ENCODE peak calls at places on chromosomes 4 and X, in eight cellular contexts. P is dorsolateral prefrontal cortex, O is SK-N-SH, M is fibroblast of lung, Z is vagina, N is pancreas, E is heart left ventricle, F is upper lobe of right lung. T is an unnamed sample. For H3K27me3, the result is how much of the 10 kb centered on the place peaks cover.

GRCh38 chr4:123554263-123554662 is 157.7 kb downstream of the SPRY1 start:
- DNase-seq in Z (no peak), O (no peak), M (no peak), E (no peak), P (no peak), N (no peak), F (no peak), T (no peak)

GRCh38 chr4:7307391-7308099 is 115.2 kb downstream of the SORCS2 start:
- DNase-seq in F (no peak), Z (no peak), M (no peak), N (no peak), O (no peak), P (no peak), E (peak), T (no peak)

GRCh38 chrX:108537005-108537404 is 97.4 kb downstream of the COL4A5 start:
- DNase-seq in Z (no peak), P (no peak), O (peak), E (no peak), N (no peak), F (no peak), M (peak), T (peak)

GRCh38 chrX:30301977-30302376 is 7.2 kb downstream of the NR0B1 start:
- DNase-seq in O (no peak), M (peak), E (no peak), P (no peak), Z (no peak), N (no peak), F (no peak), T (peak)

GRCh38 chrX:97026406-97026805 is 142.7 kb downstream of the RPA4 start:
- DNase-seq in E (no peak), N (no peak), F (no peak), Z (no peak), O (peak), P (no peak), M (peak), T (no peak)

GRCh38 chr4:121185960-121186359 is 21.8 kb upstream of the TNIP3 start:
- DNase-seq in E (no peak), P (peak), N (no peak), O (no peak), Z (no peak), F (no peak), M (no peak), T (no peak)

GRCh38 chr4:8614365-8615193 is 22.0 kb downstream of the CPZ start:
- DNase-seq in O (no peak), N (no peak), P (no peak), Z (no peak), F (no peak), E (no peak), M (no peak), T (no peak)

GRCh38 chrX:44971674-44972073 is 98.7 kb downstream of the KDM6A start:
- DNase-seq in F (no peak), O (peak), M (no peak), Z (no peak), P (no peak), E (no peak), N (no peak), T (no peak)

GRCh38 chr4:141028024-141028529 is 105.2 kb downstream of the RNF150 start:
- DNase-seq in F (no peak), M (peak), E (no peak), P (no peak), O (peak), Z (no peak), N (no peak), T (peak)

GRCh38 chr4:178242655-178243054 is 800.4 kb upstream of the AGA start:
- DNase-seq in O (no peak), P (no peak), N (no peak), E (no peak), F (no peak), M (no peak), Z (no peak), T (no peak)

GRCh38 chrX:124211312-124211942 is 121.0 kb upstream of the TEX13D start:
- DNase-seq in N (no peak), F (no peak), Z (no peak), O (peak), P (no peak), M (no peak), E (no peak), T (peak)

GRCh38 chrX:131831185-131831520 is 191.9 kb upstream of the STK26 start:
- DNase-seq in E (no peak), P (no peak), M (no peak), N (no peak), O (no peak), F (no peak), Z (no peak), T (no peak)

GRCh38 chr4:111937368-111937767 is 207.9 kb upstream of the FAM241A start:
- DNase-seq in P (no peak), O (no peak), Z (no peak), M (peak), E (no peak), F (no peak), N (no peak), T (peak)

GRCh38 chrX:132612990-132613564 is 124.2 kb upstream of the MBNL3 start:
- DNase-seq in E (peak), N (peak), M (peak), Z (no peak), O (peak), F (peak), P (no peak), T (peak)

GRCh38 chrX:150856101-150856500 is 42.4 kb downstream of the CD99L2 start:
- DNase-seq in N (no peak), P (no peak), O (no peak), E (no peak), Z (no peak), M (peak), F (no peak), T (peak)

GRCh38 chrX:29687687-29688086 is 527.7 kb upstream of the MAGEB2 start:
- DNase-seq in O (no peak), M (peak), E (no peak), N (no peak), F (no peak), P (no peak), Z (no peak), T (peak)

GRCh38 chr4:129098578-129098977 is 2.6 kb downstream of the C4orf33 start:
- DNase-seq in Z (no peak), M (no peak), N (no peak), O (no peak), F (no peak), E (no peak), P (no peak), T (no peak)

GRCh38 chr4:45347056-45347455 is 620.7 kb upstream of the GNPDA2 start:
- DNase-seq in Z (no peak), O (peak), P (no peak), M (no peak), F (no peak), E (no peak), N (no peak), T (no peak)

GRCh38 chr4:102322736-102323135 is 22.5 kb downstream of the SLC39A8 start:
- DNase-seq in Z (no peak), P (no peak), O (no peak), N (no peak), M (no peak), E (no peak), F (no peak), T (no peak)

GRCh38 chr4:72895408-72895807 is 174.1 kb downstream of the COX18 start:
- DNase-seq in Z (no peak), F (no peak), E (no peak), O (no peak), P (no peak), N (no peak), M (no peak), T (no peak)

DNA sequence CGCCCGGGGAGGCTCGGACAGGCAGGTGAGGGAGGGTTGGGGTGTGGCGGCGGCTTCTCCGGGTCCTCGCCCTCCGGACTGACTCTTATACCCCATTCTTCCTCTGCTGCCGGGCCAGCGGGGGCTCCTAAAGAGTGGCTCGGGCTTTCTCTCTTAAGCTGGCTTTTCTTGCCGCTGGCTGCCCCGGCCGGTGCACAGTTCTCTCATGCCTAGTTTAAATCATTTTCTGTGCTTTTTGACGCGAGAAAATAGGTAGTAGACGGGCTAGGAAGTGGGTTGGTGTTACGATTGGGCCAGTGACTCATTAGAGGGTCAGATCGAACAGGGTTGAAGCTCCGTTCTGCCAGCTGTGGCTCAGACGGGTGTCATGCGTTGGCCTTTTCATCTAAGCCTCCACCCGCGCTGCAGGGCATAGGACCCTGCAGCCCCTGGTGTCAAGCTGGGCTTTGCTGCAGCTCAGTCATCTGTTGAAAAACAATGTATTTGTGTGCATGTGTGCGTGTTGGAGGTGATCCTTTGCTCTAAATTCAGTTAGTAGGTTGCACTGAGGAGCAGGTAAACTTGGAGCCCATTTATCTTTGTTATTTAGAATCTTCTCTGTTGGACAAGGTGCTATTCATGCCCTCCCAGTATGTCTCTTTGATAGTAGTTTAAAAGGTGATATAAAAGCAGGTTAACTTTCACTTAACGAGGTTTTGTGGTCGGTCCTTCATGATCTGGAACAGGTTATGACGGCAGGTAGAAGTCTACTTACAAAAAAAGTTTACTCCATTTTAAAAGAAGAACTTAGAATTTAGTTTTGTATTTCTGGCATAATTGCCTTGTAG is 792 bp downstream of the BMP2K start:
- DNase-seq in E (no peak), F (peak), M (peak), P (peak), Z (no peak), O (peak), N (peak), T (peak)
- H3K4me3 ChIP-seq in E (peak), F (peak), M (peak), P (peak), Z (peak), O (peak), N (peak), T (peak)

GRCh38 chrX:28589048-28589447 is 1.8 kb downstream of the IL1RAPL1 start:
- DNase-seq in Z (no peak), N (no peak), P (no peak), F (no peak), E (no peak), O (no peak), M (no peak), T (no peak)

GRCh38 chrX:28585767-28586166 is 1.5 kb upstream of the IL1RAPL1 start:
- DNase-seq in Z (no peak), F (no peak), E (no peak), O (no peak), M (no peak), P (no peak), N (no peak), T (no peak)

GRCh38 chrX:28586291-28586690 is 955 bp upstream of the IL1RAPL1 start:
- DNase-seq in O (no peak), P (peak), Z (no peak), N (no peak), E (peak), F (no peak), M (peak), T (no peak)

GRCh38 chrX:28584025-28584424 is 3.2 kb upstream of the IL1RAPL1 start:
- DNase-seq in Z (no peak), M (no peak), O (no peak), E (no peak), P (no peak), N (no peak), F (no peak), T (no peak)

GRCh38 chrX:28586891-28587635 is at the start of gene IL1RAPL1:
- DNase-seq in E (no peak), F (no peak), Z (no peak), P (peak), O (no peak), M (peak), N (no peak), T (peak)
- H3K27me3 ChIP-seq in E (under half), F (under half), Z (under half), P (under half), O (under half), M (under half), N (under half), T (under half)

GRCh38 chrX:125436855-125437254 is 117.2 kb downstream of the TEX13C start:
- DNase-seq in Z (no peak), O (no peak), N (no peak), F (no peak), M (no peak), P (no peak), E (no peak), T (peak)
- TF ChIP-seq CTCF in Z (no peak), O (peak), N (peak), F (peak), M (no peak), P (no peak), E (no peak), T (peak)

GRCh38 chr4:183130328-183131155 is 31.5 kb downstream of the WWC2 start:
- DNase-seq in Z (no peak), F (no peak), N (peak), E (peak), O (peak), M (peak), P (no peak), T (peak)
- H3K4me3 ChIP-seq in Z (no peak), F (no peak), N (no peak), E (no peak), O (no peak), M (no peak), P (no peak), T (no peak)

GRCh38 chr4:156138781-156139280 is 185.2 kb upstream of the CTSO start:
- DNase-seq in P (no peak), O (no peak), E (no peak), F (no peak), Z (no peak), M (no peak), N (no peak), T (no peak)

GRCh38 chr4:156132196-156132595 is 178.5 kb upstream of the CTSO start:
- DNase-seq in E (no peak), P (no peak), M (peak), F (no peak), Z (no peak), O (no peak), N (no peak), T (no peak)

DNA sequence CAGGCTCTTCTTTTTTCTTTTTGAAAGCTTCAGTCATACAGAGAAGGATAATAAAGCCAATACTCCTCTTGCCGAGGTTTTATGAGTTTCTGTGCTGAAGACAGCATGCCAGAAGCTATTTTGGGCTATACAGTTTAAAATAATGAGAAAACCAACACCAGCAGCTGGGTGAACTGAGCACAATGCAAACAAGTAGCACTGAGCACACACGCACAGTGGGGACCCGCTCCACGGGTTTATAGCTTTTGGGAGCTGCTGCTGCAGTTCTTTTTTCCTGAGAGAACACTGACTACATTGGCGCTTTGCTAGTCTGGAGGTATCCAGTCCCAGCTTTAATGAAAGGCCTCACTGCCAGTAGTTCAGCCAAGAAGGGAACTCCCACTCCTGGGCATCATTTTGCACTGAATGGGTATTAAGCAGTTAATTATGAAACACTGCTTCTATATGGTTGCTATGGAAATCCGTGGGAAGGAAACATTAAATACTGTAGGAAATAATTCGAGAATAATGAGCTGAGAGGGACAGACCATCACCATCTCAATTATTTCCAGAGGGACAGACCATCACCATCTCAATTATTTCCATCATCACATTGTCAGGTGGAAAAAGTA is 184.4 kb upstream of the CTSO start:
- DNase-seq in E (no peak), N (no peak), F (no peak), P (no peak), M (no peak), Z (no peak), O (no peak), T (no peak)
- H3K27me3 ChIP-seq in E (under half), N (under half), F (under half), P (under half), M (under half), Z (under half), O (under half), T (under half)

GRCh38 chr4:60962286-60962685 is 237.8 kb upstream of the ADGRL3 start:
- DNase-seq in E (no peak), F (no peak), O (no peak), N (no peak), P (no peak), Z (no peak), M (no peak), T (no peak)
- TF ChIP-seq CTCF in E (no peak), F (no peak), O (no peak), N (no peak), P (no peak), Z (no peak), M (peak), T (no peak)

GRCh38 chr4:2059726-2060577 is 825 bp downstream of the NAT8L start:
- DNase-seq in E (no peak), O (peak), F (no peak), Z (no peak), N (no peak), P (no peak), M (no peak), T (no peak)
- H3K4me3 ChIP-seq in E (peak), O (peak), F (no peak), Z (peak), N (no peak), P (peak), M (no peak), T (no peak)

GRCh38 chrX:10512741-10513140 is 107.6 kb downstream of the MID1 start:
- DNase-seq in E (no peak), N (no peak), M (no peak), Z (no peak), P (no peak), O (no peak), F (no peak), T (no peak)
- H3K27me3 ChIP-seq in E (under half), N (under half), M (under half), Z (under half), P (under half), O (under half), F (under half), T (under half)

GRCh38 chr4:100738388-100739165 is 220.8 kb upstream of the EMCN start:
- DNase-seq in E (no peak), N (no peak), Z (peak), O (no peak), F (no peak), M (peak), P (no peak), T (peak)
- TF ChIP-seq CTCF in E (no peak), N (no peak), Z (no peak), O (no peak), F (no peak), M (no peak), P (no peak), T (no peak)

DNA sequence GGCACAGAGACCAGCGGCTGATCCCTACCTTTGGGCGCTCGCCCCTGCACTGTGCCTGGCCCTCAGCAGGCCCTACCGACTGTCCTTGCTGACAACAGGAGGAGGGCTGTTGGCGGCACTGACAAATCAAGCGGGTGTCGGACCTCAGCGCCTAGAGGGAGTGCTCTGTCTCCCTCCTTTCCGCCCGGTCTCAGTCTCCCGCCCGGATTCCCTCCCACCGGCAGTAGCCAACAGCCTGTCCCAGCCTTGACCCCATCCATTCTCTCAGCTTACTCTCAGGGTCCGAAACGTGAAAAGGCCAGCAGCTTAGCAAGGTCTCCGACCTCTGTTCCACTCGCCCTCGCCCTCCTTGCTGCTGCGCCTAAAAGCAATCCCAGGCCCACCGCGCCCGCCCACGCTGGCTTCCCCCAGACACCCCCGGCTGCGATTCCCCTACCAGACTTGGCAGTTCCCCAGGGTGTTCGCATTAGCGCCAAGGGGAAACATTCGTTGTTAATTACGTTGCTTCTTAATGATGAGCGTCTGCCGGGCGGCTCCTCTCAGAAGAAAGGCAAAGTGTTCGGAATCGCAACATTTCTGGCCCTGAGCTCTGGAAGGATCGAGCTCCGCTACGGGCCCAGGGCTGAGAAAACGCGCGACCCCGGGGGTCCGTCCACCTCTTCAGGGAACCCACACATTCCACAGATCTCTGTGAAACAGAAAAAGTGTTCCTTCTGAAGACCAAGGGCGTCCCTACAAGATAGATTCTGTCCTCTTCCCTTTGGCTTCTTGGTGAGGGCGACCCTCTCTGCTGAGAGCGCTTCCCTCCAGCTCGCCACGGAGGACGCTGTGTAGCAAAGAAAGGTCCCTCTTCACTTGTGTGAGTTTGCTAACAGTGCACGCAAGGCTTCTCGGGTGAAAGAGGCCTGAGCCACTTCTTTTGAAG is 96.1 kb downstream of the SOWAHB start:
- DNase-seq in N (no peak), P (no peak), O (no peak), Z (no peak), F (no peak), M (peak), E (peak), T (no peak)
- H3K4me3 ChIP-seq in N (no peak), P (peak), O (no peak), Z (peak), F (no peak), M (no peak), E (peak), T (no peak)

T was measured in bronchial epithelial cell.